ENCODE peak calls at places on chromosome 5, in seven cellular contexts. One of them, this sample, is unnamed.

GRCh38 chr5:108531367-108532211 is 149.7 kb upstream of the FBXL17 start:
- DNase-seq in NB4: no peak
- DNase-seq in A549: no peak
- DNase-seq in IMR-90: peak; percentile 91
- DNase-seq in breast epithelium: no peak
- DNase-seq in suprapubic skin: no peak
- DNase-seq in heart left ventricle: no peak
- DNase-seq in this sample: no peak

GRCh38 chr5:131305906-131306305 is 42.1 kb downstream of the CDC42SE2 start:
- DNase-seq in heart left ventricle: no peak
- DNase-seq in NB4: no peak
- DNase-seq in IMR-90: peak; percentile 64
- DNase-seq in breast epithelium: no peak
- DNase-seq in A549: no peak
- DNase-seq in suprapubic skin: no peak
- DNase-seq in this sample: no peak

GRCh38 chr5:127858116-127858784 is 155.1 kb downstream of the CCDC192 start:
- DNase-seq in breast epithelium: no peak
- DNase-seq in suprapubic skin: no peak
- DNase-seq in IMR-90: no peak
- DNase-seq in heart left ventricle: no peak
- DNase-seq in A549: no peak
- DNase-seq in NB4: no peak
- DNase-seq in this sample: no peak

GRCh38 chr5:169583424-169584215 is at the start of gene SPDL1:
- DNase-seq in NB4: peak; percentile 94
- DNase-seq in A549: peak; percentile 97
- DNase-seq in breast epithelium: peak; percentile 91
- DNase-seq in IMR-90: peak; percentile 95
- DNase-seq in suprapubic skin: peak; percentile 97
- DNase-seq in heart left ventricle: peak; percentile 97
- DNase-seq in this sample: peak; percentile 97

GRCh38 chr5:110386782-110387181 is 339.7 kb downstream of the TMEM232 start:
- DNase-seq in breast epithelium: no peak
- DNase-seq in IMR-90: peak; percentile 4
- DNase-seq in NB4: no peak
- DNase-seq in heart left ventricle: no peak
- DNase-seq in A549: no peak
- DNase-seq in suprapubic skin: no peak
- DNase-seq in this sample: no peak

GRCh38 chr5:126970517-126971017 is 59.8 kb downstream of the MARCHF3 start:
- DNase-seq in IMR-90: peak; percentile 42
- DNase-seq in breast epithelium: no peak
- DNase-seq in heart left ventricle: no peak
- DNase-seq in A549: no peak
- DNase-seq in suprapubic skin: no peak
- DNase-seq in NB4: peak; percentile 15
- DNase-seq in this sample: no peak

GRCh38 chr5:57711471-57711870 is 228.9 kb upstream of the ACTBL2 start:
- DNase-seq in breast epithelium: no peak
- DNase-seq in IMR-90: peak; percentile 54
- DNase-seq in A549: no peak
- DNase-seq in NB4: no peak
- DNase-seq in heart left ventricle: no peak
- DNase-seq in suprapubic skin: no peak
- DNase-seq in this sample: no peak

GRCh38 chr5:175728885-175729828 is 71.3 kb downstream of the HRH2 start:
- DNase-seq in IMR-90: no peak
- DNase-seq in breast epithelium: no peak
- DNase-seq in suprapubic skin: no peak
- DNase-seq in heart left ventricle: no peak
- DNase-seq in NB4: no peak
- DNase-seq in A549: no peak
- DNase-seq in this sample: peak; percentile 54

GRCh38 chr5:127746756-127747155 is 43.6 kb downstream of the CCDC192 start:
- DNase-seq in NB4: peak; percentile 56
- DNase-seq in IMR-90: peak; percentile 55
- DNase-seq in heart left ventricle: no peak
- DNase-seq in suprapubic skin: no peak
- DNase-seq in breast epithelium: no peak
- DNase-seq in A549: peak; percentile 29
- DNase-seq in this sample: no peak

GRCh38 chr5:131220566-131220965 is 43.3 kb upstream of the CDC42SE2 start:
- DNase-seq in heart left ventricle: no peak
- DNase-seq in breast epithelium: no peak
- DNase-seq in NB4: no peak
- DNase-seq in IMR-90: no peak
- DNase-seq in suprapubic skin: no peak
- DNase-seq in A549: no peak
- DNase-seq in this sample: no peak

GRCh38 chr5:157821822-157822622 is 36.9 kb downstream of the CLINT1 start:
- DNase-seq in breast epithelium: no peak
- DNase-seq in A549: no peak
- DNase-seq in NB4: no peak
- DNase-seq in heart left ventricle: no peak
- DNase-seq in IMR-90: peak; percentile 70
- DNase-seq in suprapubic skin: no peak
- DNase-seq in this sample: no peak

GRCh38 chr5:160421625-160422258 is at the start of gene PTTG1:
- DNase-seq in suprapubic skin: peak; percentile 98
- DNase-seq in A549: peak; percentile 95
- DNase-seq in breast epithelium: peak; percentile 90
- DNase-seq in heart left ventricle: peak; percentile 96
- DNase-seq in IMR-90: peak; percentile 96
- DNase-seq in NB4: peak; percentile 98
- DNase-seq in this sample: peak; percentile 97
- TF ChIP-seq POLR2A in suprapubic skin: no peak
- TF ChIP-seq POLR2A in A549: peak; percentile 60
- TF ChIP-seq POLR2A in breast epithelium: no peak
- TF ChIP-seq POLR2A in heart left ventricle: peak; percentile 37
- TF ChIP-seq POLR2A in IMR-90: peak; percentile 79
- TF ChIP-seq POLR2A in NB4: peak; percentile 87
- TF ChIP-seq POLR2A in this sample: no peak

GRCh38 chr5:112534564-112534963 is 115.5 kb upstream of the EPB41L4A start:
- DNase-seq in suprapubic skin: no peak
- DNase-seq in breast epithelium: no peak
- DNase-seq in IMR-90: no peak
- DNase-seq in heart left ventricle: no peak
- DNase-seq in NB4: no peak
- DNase-seq in A549: no peak
- DNase-seq in this sample: no peak
- TF ChIP-seq POLR2A in suprapubic skin: no peak
- TF ChIP-seq POLR2A in breast epithelium: no peak
- TF ChIP-seq POLR2A in IMR-90: no peak
- TF ChIP-seq POLR2A in heart left ventricle: no peak
- TF ChIP-seq POLR2A in NB4: no peak
- TF ChIP-seq POLR2A in A549: no peak
- TF ChIP-seq POLR2A in this sample: no peak

GRCh38 chr5:141875022-141875740 is 3.0 kb downstream of the PCDH1 start:
- DNase-seq in suprapubic skin: no peak
- DNase-seq in heart left ventricle: no peak
- DNase-seq in IMR-90: no peak
- DNase-seq in NB4: no peak
- DNase-seq in breast epithelium: no peak
- DNase-seq in A549: no peak
- DNase-seq in this sample: no peak

GRCh38 chr5:141877478-141878185 is 578 bp downstream of the PCDH1 start:
- DNase-seq in A549: peak; percentile 36
- DNase-seq in IMR-90: no peak
- DNase-seq in NB4: peak; percentile 25
- DNase-seq in heart left ventricle: no peak
- DNase-seq in breast epithelium: no peak
- DNase-seq in suprapubic skin: no peak
- DNase-seq in this sample: no peak

GRCh38 chr5:141876628-141877477 is 1.4 kb downstream of the PCDH1 start:
- DNase-seq in A549: peak; percentile 17
- DNase-seq in IMR-90: no peak
- DNase-seq in heart left ventricle: no peak
- DNase-seq in suprapubic skin: no peak
- DNase-seq in breast epithelium: no peak
- DNase-seq in NB4: no peak
- DNase-seq in this sample: no peak

GRCh38 chr5:141874262-141874964 is 3.8 kb downstream of the PCDH1 start:
- DNase-seq in A549: no peak
- DNase-seq in NB4: no peak
- DNase-seq in heart left ventricle: no peak
- DNase-seq in IMR-90: no peak
- DNase-seq in breast epithelium: peak; percentile 85
- DNase-seq in suprapubic skin: peak; percentile 66
- DNase-seq in this sample: no peak

GRCh38 chr5:141875795-141876627 is 2.2 kb downstream of the PCDH1 start:
- DNase-seq in breast epithelium: peak; percentile 81
- DNase-seq in suprapubic skin: peak; percentile 72
- DNase-seq in heart left ventricle: no peak
- DNase-seq in IMR-90: no peak
- DNase-seq in A549: no peak
- DNase-seq in NB4: no peak
- DNase-seq in this sample: no peak
- TF ChIP-seq POLR2A in breast epithelium: peak; percentile 10
- TF ChIP-seq POLR2A in suprapubic skin: no peak
- TF ChIP-seq POLR2A in heart left ventricle: no peak
- TF ChIP-seq POLR2A in IMR-90: no peak
- TF ChIP-seq POLR2A in A549: no peak
- TF ChIP-seq POLR2A in NB4: no peak
- TF ChIP-seq POLR2A in this sample: peak; percentile 75

GRCh38 chr5:144205141-144205551 is 34.5 kb downstream of the KCTD16 start:
- DNase-seq in NB4: no peak
- DNase-seq in IMR-90: peak; percentile 50
- DNase-seq in suprapubic skin: no peak
- DNase-seq in A549: peak; percentile 34
- DNase-seq in heart left ventricle: no peak
- DNase-seq in breast epithelium: no peak
- DNase-seq in this sample: no peak
- TF ChIP-seq POLR2A in NB4: no peak
- TF ChIP-seq POLR2A in IMR-90: no peak
- TF ChIP-seq POLR2A in suprapubic skin: no peak
- TF ChIP-seq POLR2A in A549: no peak
- TF ChIP-seq POLR2A in heart left ventricle: no peak
- TF ChIP-seq POLR2A in breast epithelium: no peak
- TF ChIP-seq POLR2A in this sample: no peak

GRCh38 chr5:138553437-138554095 is 10.5 kb upstream of the ETF1 start:
- DNase-seq in suprapubic skin: no peak
- DNase-seq in heart left ventricle: no peak
- DNase-seq in A549: no peak
- DNase-seq in breast epithelium: no peak
- DNase-seq in NB4: no peak
- DNase-seq in IMR-90: no peak
- DNase-seq in this sample: no peak
- TF ChIP-seq POLR2A in suprapubic skin: no peak
- TF ChIP-seq POLR2A in heart left ventricle: no peak
- TF ChIP-seq POLR2A in A549: no peak
- TF ChIP-seq POLR2A in breast epithelium: no peak
- TF ChIP-seq POLR2A in NB4: no peak
- TF ChIP-seq POLR2A in IMR-90: no peak
- TF ChIP-seq POLR2A in this sample: no peak

GRCh38 chr5:95818181-95819147 is 4.1 kb downstream of the GLRX start:
- DNase-seq in breast epithelium: no peak
- DNase-seq in IMR-90: no peak
- DNase-seq in NB4: peak; percentile 96
- DNase-seq in heart left ventricle: no peak
- DNase-seq in A549: no peak
- DNase-seq in suprapubic skin: no peak
- DNase-seq in this sample: no peak
- TF ChIP-seq POLR2A in breast epithelium: no peak
- TF ChIP-seq POLR2A in IMR-90: no peak
- TF ChIP-seq POLR2A in NB4: no peak
- TF ChIP-seq POLR2A in heart left ventricle: no peak
- TF ChIP-seq POLR2A in A549: no peak
- TF ChIP-seq POLR2A in suprapubic skin: no peak
- TF ChIP-seq POLR2A in this sample: no peak

GRCh38 chr5:178235600-178235998 is 3.0 kb upstream of the PHYKPL start:
- DNase-seq in breast epithelium: no peak
- DNase-seq in suprapubic skin: no peak
- DNase-seq in IMR-90: no peak
- DNase-seq in A549: no peak
- DNase-seq in heart left ventricle: no peak
- DNase-seq in NB4: no peak
- DNase-seq in this sample: no peak

GRCh38 chr5:178237431-178238312 is 5.1 kb upstream of the PHYKPL start:
- DNase-seq in A549: no peak
- DNase-seq in NB4: no peak
- DNase-seq in suprapubic skin: no peak
- DNase-seq in breast epithelium: no peak
- DNase-seq in IMR-90: peak; percentile 15
- DNase-seq in heart left ventricle: no peak
- DNase-seq in this sample: no peak

GRCh38 chr5:178238313-178238635 is 5.7 kb upstream of the PHYKPL start:
- DNase-seq in IMR-90: no peak
- DNase-seq in NB4: no peak
- DNase-seq in suprapubic skin: no peak
- DNase-seq in A549: no peak
- DNase-seq in heart left ventricle: no peak
- DNase-seq in breast epithelium: no peak
- DNase-seq in this sample: no peak

GRCh38 chr5:178236126-178236525 is 3.5 kb upstream of the PHYKPL start:
- DNase-seq in heart left ventricle: peak; percentile 26
- DNase-seq in breast epithelium: no peak
- DNase-seq in IMR-90: no peak
- DNase-seq in A549: no peak
- DNase-seq in NB4: no peak
- DNase-seq in suprapubic skin: no peak
- DNase-seq in this sample: no peak

DNA sequence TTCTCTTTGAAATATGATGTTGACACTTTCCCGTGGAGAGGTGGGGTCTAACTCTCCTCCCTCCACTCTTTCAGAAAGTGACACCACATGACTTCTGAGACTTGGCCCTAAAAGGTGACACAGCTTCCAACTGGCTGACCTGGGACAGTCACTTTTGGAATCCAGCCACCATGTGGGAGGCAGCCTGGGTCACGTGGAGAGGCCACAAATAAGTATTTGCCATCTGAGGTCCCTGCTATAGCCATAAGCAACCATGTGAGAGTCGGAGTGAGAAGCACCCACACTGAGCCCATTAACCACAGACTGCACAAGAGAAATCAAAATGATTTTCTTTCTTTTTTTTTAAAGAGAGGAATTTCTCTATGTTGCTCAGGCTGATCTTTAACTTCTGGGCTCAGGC is 4.1 kb upstream of the PHYKPL start:
- DNase-seq in heart left ventricle: no peak
- DNase-seq in breast epithelium: peak; percentile 66
- DNase-seq in IMR-90: no peak
- DNase-seq in suprapubic skin: no peak
- DNase-seq in NB4: no peak
- DNase-seq in A549: no peak
- DNase-seq in this sample: no peak
- TF ChIP-seq POLR2A in heart left ventricle: no peak
- TF ChIP-seq POLR2A in breast epithelium: no peak
- TF ChIP-seq POLR2A in IMR-90: no peak
- TF ChIP-seq POLR2A in suprapubic skin: no peak
- TF ChIP-seq POLR2A in NB4: no peak
- TF ChIP-seq POLR2A in A549: no peak
- TF ChIP-seq POLR2A in this sample: no peak

This sample was measured in sigmoid colon.